ENCODE peak calls at places on chromosomes 4 and X, in seven cellular contexts. G, I, X, L, D, R and J are unnamed samples.

GRCh38 chr4:122577189-122577553 is 43.7 kb downstream of the IL21 start:
- DNase-seq in R (no peak), G (no peak), X (no peak), L (peak; percentile 19), D (no peak), I (no peak), J (no peak)

GRCh38 chrX:132333351-132333750 is 114.1 kb upstream of the RAP2C start:
- DNase-seq in R (no peak), D (no peak), L (no peak), X (no peak), G (no peak), I (no peak), J (no peak)

GRCh38 chr4:184805462-184806245 is 20.1 kb downstream of the ACSL1 start:
- DNase-seq in X (peak; percentile 90), R (peak; percentile 68), G (no peak), L (peak; percentile 37), I (no peak), D (no peak), J (no peak)

GRCh38 chr4:60134106-60134505 is 1066.0 kb upstream of the ADGRL3 start:
- DNase-seq in D (no peak), R (no peak), L (no peak), X (no peak), G (peak; percentile 40), I (no peak), J (no peak)

GRCh38 chr4:1660948-1661677 is 23.0 kb downstream of the FAM53A start:
- DNase-seq in L (no peak), G (no peak), D (no peak), X (peak; percentile 60), I (no peak), R (no peak), J (no peak)

GRCh38 chr4:130361616-130362015 is 1265.7 kb downstream of the C4orf33 start:
- DNase-seq in D (no peak), L (no peak), I (no peak), R (no peak), G (no peak), X (no peak), J (no peak)

GRCh38 chr4:36208884-36209473 is 35.3 kb downstream of the ARAP2 start:
- DNase-seq in L (no peak), I (no peak), X (no peak), D (no peak), R (no peak), G (no peak), J (no peak)

GRCh38 chrX:8003147-8003883 is 76.1 kb upstream of the PNPLA4 start:
- DNase-seq in D (no peak), I (no peak), X (no peak), R (no peak), L (no peak), G (no peak), J (no peak)

GRCh38 chrX:75746891-75747639 is 38.0 kb downstream of the MAGEE2 start:
- DNase-seq in I (no peak), L (peak; percentile 44), G (peak; percentile 20), D (no peak), X (peak; percentile 68), R (no peak), J (peak; percentile 1)

GRCh38 chr4:11496313-11496956 is 67.7 kb upstream of the HS3ST1 start:
- DNase-seq in I (no peak), G (peak; percentile 37), D (no peak), X (no peak), R (no peak), L (no peak), J (no peak)

GRCh38 chr4:13706130-13706529 is 78.6 kb upstream of the BOD1L1 start:
- DNase-seq in D (no peak), I (no peak), G (no peak), L (no peak), R (no peak), X (no peak), J (no peak)

GRCh38 chr4:58766763-58767162 is 1656.6 kb upstream of the IGFBP7 start:
- DNase-seq in X (no peak), D (no peak), G (no peak), R (no peak), L (no peak), I (no peak), J (no peak)

GRCh38 chr4:173360587-173361221 is 10.1 kb upstream of the SAP30 start:
- DNase-seq in D (no peak), I (no peak), X (no peak), R (no peak), L (no peak), G (peak; percentile 46), J (no peak)

GRCh38 chr4:42398448-42399355 is 1.4 kb downstream of the SHISA3 start:
- DNase-seq in G (no peak), I (no peak), D (no peak), L (peak; percentile 79), X (no peak), R (peak; percentile 44), J (no peak)